ENCODE peak calls at places on chromosome 12, in four cellular contexts. One of them, this sample, is unnamed.

GRCh38 chr12:80190001-80190400 is 90.7 kb downstream of the OTOGL start:
- DNase-seq in IMR-90: peak; percentile 21
- DNase-seq in esophagus squamous epithelium: no peak
- DNase-seq in heart left ventricle: no peak
- DNase-seq in this sample: no peak

GRCh38 chr12:48334807-48335206 is 15.9 kb downstream of the ZNF641 start:
- DNase-seq in IMR-90: no peak
- DNase-seq in esophagus squamous epithelium: no peak
- DNase-seq in heart left ventricle: no peak
- DNase-seq in this sample: no peak

GRCh38 chr12:117236456-117237001 is 46.3 kb upstream of the FBXO21 start:
- DNase-seq in IMR-90: peak; percentile 17
- DNase-seq in esophagus squamous epithelium: no peak
- DNase-seq in heart left ventricle: peak; percentile 63
- DNase-seq in this sample: peak; percentile 86

GRCh38 chr12:51871918-51872688 is 15.8 kb upstream of the ANKRD33 start:
- DNase-seq in IMR-90: no peak
- DNase-seq in esophagus squamous epithelium: no peak
- DNase-seq in heart left ventricle: no peak
- DNase-seq in this sample: no peak

GRCh38 chr12:116765271-116765670 is 27.2 kb downstream of the RNFT2 start:
- DNase-seq in IMR-90: no peak
- DNase-seq in esophagus squamous epithelium: no peak
- DNase-seq in heart left ventricle: no peak
- DNase-seq in this sample: no peak

GRCh38 chr12:262817-263216 is at the start of gene SLC6A13:
- DNase-seq in IMR-90: no peak
- DNase-seq in esophagus squamous epithelium: no peak
- DNase-seq in heart left ventricle: no peak
- DNase-seq in this sample: peak; percentile 9

GRCh38 chr12:49909826-49910225 is 6.1 kb upstream of the FAIM2 start:
- DNase-seq in IMR-90: peak; percentile 69
- DNase-seq in esophagus squamous epithelium: no peak
- DNase-seq in heart left ventricle: no peak
- DNase-seq in this sample: peak; percentile 49

GRCh38 chr12:116544656-116545055 is 14.5 kb upstream of the MAP1LC3B2 start:
- DNase-seq in IMR-90: no peak
- DNase-seq in esophagus squamous epithelium: no peak
- DNase-seq in heart left ventricle: no peak
- DNase-seq in this sample: no peak

GRCh38 chr12:25796523-25797000 is 161.9 kb upstream of the RASSF8 start:
- DNase-seq in IMR-90: peak; percentile 67
- DNase-seq in esophagus squamous epithelium: no peak
- DNase-seq in heart left ventricle: no peak
- DNase-seq in this sample: no peak

GRCh38 chr12:13345722-13346121 is 149.2 kb downstream of the EMP1 start:
- DNase-seq in IMR-90: no peak
- DNase-seq in esophagus squamous epithelium: no peak
- DNase-seq in heart left ventricle: no peak
- DNase-seq in this sample: no peak

GRCh38 chr12:68271346-68271745 is 17.9 kb upstream of the IL22 start:
- DNase-seq in IMR-90: peak; percentile 94
- DNase-seq in esophagus squamous epithelium: no peak
- DNase-seq in heart left ventricle: no peak
- DNase-seq in this sample: no peak

GRCh38 chr12:76318773-76319594 is 29.2 kb downstream of the BBS10 start:
- DNase-seq in IMR-90: no peak
- DNase-seq in esophagus squamous epithelium: no peak
- DNase-seq in heart left ventricle: no peak
- DNase-seq in this sample: no peak

GRCh38 chr12:108939594-108939993 is 59.7 kb downstream of the DAO start:
- DNase-seq in IMR-90: peak; percentile 13
- DNase-seq in esophagus squamous epithelium: no peak
- DNase-seq in heart left ventricle: no peak
- DNase-seq in this sample: peak; percentile 4

GRCh38 chr12:21265932-21266331 is 68.8 kb downstream of the SLCO1A2 start:
- DNase-seq in IMR-90: no peak
- DNase-seq in esophagus squamous epithelium: no peak
- DNase-seq in heart left ventricle: no peak
- DNase-seq in this sample: no peak

GRCh38 chr12:128592345-128592744 is 231.4 kb downstream of the SLC15A4 start:
- DNase-seq in IMR-90: no peak
- DNase-seq in esophagus squamous epithelium: no peak
- DNase-seq in heart left ventricle: no peak
- DNase-seq in this sample: no peak

GRCh38 chr12:47852096-47852571 is 32.4 kb upstream of the HDAC7 start:
- DNase-seq in IMR-90: no peak
- DNase-seq in esophagus squamous epithelium: no peak
- DNase-seq in heart left ventricle: no peak
- DNase-seq in this sample: no peak

GRCh38 chr12:123223241-123223668 is 9.7 kb downstream of the MPHOSPH9 start:
- DNase-seq in IMR-90: no peak
- DNase-seq in esophagus squamous epithelium: no peak
- DNase-seq in heart left ventricle: no peak
- DNase-seq in this sample: no peak

GRCh38 chr12:4153343-4153892 is 120.1 kb upstream of the CCND2 start:
- DNase-seq in IMR-90: no peak
- DNase-seq in esophagus squamous epithelium: no peak
- DNase-seq in heart left ventricle: no peak
- DNase-seq in this sample: no peak

GRCh38 chr12:15728118-15728598 is 61.0 kb downstream of the EPS8 start:
- DNase-seq in IMR-90: peak; percentile 80
- DNase-seq in esophagus squamous epithelium: no peak
- DNase-seq in heart left ventricle: no peak
- DNase-seq in this sample: no peak

GRCh38 chr12:5503774-5504173 is 71.9 kb downstream of the NTF3 start:
- DNase-seq in IMR-90: no peak
- DNase-seq in esophagus squamous epithelium: no peak
- DNase-seq in heart left ventricle: no peak
- DNase-seq in this sample: no peak

GRCh38 chr12:131132118-131132892 is 178.6 kb downstream of the ADGRD1 start:
- DNase-seq in IMR-90: peak; percentile 1
- DNase-seq in esophagus squamous epithelium: no peak
- DNase-seq in heart left ventricle: peak; percentile 67
- DNase-seq in this sample: peak; percentile 83

GRCh38 chr12:129530517-129530916 is 373.3 kb downstream of the TMEM132D start:
- DNase-seq in IMR-90: no peak
- DNase-seq in esophagus squamous epithelium: no peak
- DNase-seq in heart left ventricle: no peak
- DNase-seq in this sample: no peak

GRCh38 chr12:25501565-25501964 is 51.5 kb downstream of the LMNTD1 start:
- DNase-seq in IMR-90: peak; percentile 33
- DNase-seq in esophagus squamous epithelium: no peak
- DNase-seq in heart left ventricle: no peak
- DNase-seq in this sample: no peak

GRCh38 chr12:89949457-89950195 is 241.0 kb upstream of the ATP2B1 start:
- DNase-seq in IMR-90: peak; percentile 64
- DNase-seq in esophagus squamous epithelium: no peak
- DNase-seq in heart left ventricle: no peak
- DNase-seq in this sample: no peak

GRCh38 chr12:129696952-129697351 is 206.9 kb downstream of the TMEM132D start:
- DNase-seq in IMR-90: no peak
- DNase-seq in esophagus squamous epithelium: no peak
- DNase-seq in heart left ventricle: no peak
- DNase-seq in this sample: no peak

GRCh38 chr12:52015393-52016081 is 8.8 kb downstream of the TAMALIN start:
- DNase-seq in IMR-90: no peak
- DNase-seq in esophagus squamous epithelium: no peak
- DNase-seq in heart left ventricle: no peak
- DNase-seq in this sample: no peak

GRCh38 chr12:105721051-105721825 is 390.7 kb downstream of the C12orf75 start:
- DNase-seq in IMR-90: no peak
- DNase-seq in esophagus squamous epithelium: no peak
- DNase-seq in heart left ventricle: no peak
- DNase-seq in this sample: no peak

GRCh38 chr12:132282950-132283771 is 46.2 kb downstream of the GALNT9 start:
- DNase-seq in IMR-90: no peak
- DNase-seq in esophagus squamous epithelium: no peak
- DNase-seq in heart left ventricle: no peak
- DNase-seq in this sample: no peak

GRCh38 chr12:130204441-130204840 is 42.2 kb downstream of the FZD10 start:
- DNase-seq in IMR-90: no peak
- DNase-seq in esophagus squamous epithelium: no peak
- DNase-seq in heart left ventricle: no peak
- DNase-seq in this sample: no peak

DNA sequence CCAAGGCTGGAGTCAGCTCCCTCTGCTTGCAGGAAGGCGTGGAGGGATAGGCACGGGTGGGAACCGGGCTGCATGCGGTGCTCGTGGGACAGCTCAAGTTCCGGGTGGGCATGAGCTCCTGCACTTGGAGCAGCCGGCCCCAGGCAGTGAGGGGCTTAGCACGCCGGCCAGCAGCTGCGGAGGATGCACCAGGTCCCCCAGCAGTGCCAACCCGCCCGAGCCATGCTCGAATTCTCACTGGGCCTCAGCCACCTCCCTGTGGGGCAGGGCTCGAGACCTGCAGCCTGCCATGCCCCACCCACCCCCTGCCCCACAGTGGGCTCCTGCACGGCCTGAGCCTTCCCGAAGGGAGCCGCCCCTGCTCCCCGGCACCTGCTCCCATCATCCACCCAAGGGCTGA is 1501.8 kb downstream of the AACS start:
- DNase-seq in IMR-90: no peak
- DNase-seq in esophagus squamous epithelium: no peak
- DNase-seq in heart left ventricle: no peak
- DNase-seq in this sample: no peak
- H3K4me3 ChIP-seq in IMR-90: no peak overlapping the region
- H3K4me3 ChIP-seq in esophagus squamous epithelium: no peak overlapping the region
- H3K4me3 ChIP-seq in heart left ventricle: no peak overlapping the region
- H3K4me3 ChIP-seq in this sample: no peak overlapping the region

DNA sequence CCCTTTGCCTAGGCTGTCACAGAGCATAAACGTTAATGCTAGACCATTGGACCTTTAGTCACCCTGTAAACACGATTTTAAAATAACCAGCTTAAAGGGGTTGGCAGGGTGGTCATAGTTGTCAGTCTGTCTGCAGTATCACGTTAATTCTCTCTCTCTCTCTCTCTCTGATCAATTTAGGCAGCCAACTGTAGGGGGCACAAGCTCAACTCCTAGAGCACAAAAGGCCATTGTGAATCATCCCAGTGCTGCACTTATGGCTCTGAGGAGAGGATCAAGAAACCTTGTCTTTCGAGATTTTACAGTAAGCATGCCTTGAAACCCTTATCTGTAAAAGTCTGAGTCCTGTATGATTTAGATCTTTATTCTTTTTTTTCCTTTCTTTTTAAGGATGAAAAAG is 97.1 kb downstream of the SCAF11 start:
- DNase-seq in IMR-90: peak; percentile 16
- DNase-seq in esophagus squamous epithelium: no peak
- DNase-seq in heart left ventricle: no peak
- DNase-seq in this sample: peak; percentile 21
- H3K4me1 ChIP-seq in IMR-90: no peaks in the 10 kb centered on the region
- H3K4me1 ChIP-seq in esophagus squamous epithelium: no peaks in the 10 kb centered on the region
- H3K4me1 ChIP-seq in heart left ventricle: no peaks in the 10 kb centered on the region
- H3K4me1 ChIP-seq in this sample: peaks cover 1% of the 10 kb centered on the region

DNA sequence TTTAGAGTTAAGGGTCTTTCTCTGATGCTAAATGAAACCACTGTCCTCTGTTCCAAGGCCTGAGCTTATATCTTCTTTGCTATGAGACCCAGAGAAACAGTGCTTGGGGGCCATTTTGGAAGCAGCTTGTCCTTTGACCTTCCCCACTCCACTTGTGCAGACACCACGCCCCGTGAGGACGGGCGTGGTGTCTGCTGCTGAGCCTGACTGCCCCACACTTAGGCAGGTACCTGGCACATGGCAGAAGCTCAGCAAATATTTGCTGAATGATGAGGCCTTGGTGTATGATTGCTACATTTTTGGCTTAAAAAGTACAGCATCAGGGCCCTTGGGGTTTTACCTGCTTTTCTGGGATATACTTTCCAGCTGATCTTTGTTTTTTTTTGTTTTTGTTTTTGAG is 69.9 kb downstream of the RASSF3 start:
- DNase-seq in IMR-90: no peak
- DNase-seq in esophagus squamous epithelium: no peak
- DNase-seq in heart left ventricle: no peak
- DNase-seq in this sample: no peak
- H3K27ac ChIP-seq in IMR-90: no peak overlapping the region
- H3K27ac ChIP-seq in esophagus squamous epithelium: peak overlapping the region; percentile 59
- H3K27ac ChIP-seq in heart left ventricle: peak overlapping the region; percentile 81
- H3K27ac ChIP-seq in this sample: no peak overlapping the region

DNA sequence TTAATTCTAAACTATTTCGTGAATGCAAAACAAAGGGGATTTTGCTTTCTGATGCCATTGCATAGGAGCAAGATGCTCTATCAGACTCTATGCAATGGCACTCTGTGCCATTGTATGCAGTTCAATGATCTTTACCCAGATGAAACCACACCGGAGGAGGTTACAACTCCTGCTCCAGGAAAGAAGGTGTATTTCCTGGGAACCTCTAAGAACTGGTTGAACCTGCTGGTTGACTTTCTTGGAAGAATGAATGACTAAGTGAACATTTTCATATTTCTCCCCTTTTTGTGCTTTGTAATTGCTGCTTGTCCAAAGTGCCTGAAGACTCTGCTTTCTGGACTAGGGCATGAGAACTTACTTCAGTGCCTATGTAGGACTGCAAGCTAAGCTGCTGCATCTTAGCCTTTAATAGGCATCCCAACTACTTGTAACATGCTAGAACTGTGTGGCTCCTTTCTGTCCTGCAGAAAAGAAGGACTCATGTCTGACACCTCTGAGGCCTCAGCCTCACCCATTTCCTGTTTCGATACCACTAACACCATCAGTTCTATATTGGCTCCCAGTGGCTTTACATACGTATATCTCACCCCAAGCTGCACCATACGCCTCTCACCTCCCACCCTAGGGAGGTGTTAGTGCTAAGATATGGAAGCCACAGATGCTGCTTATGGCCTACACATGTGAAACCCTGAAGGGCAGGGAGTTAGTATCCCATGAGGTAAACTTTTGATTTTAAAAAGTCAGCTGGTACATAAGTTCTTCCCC is 193.5 kb upstream of the CNOT2 start:
- DNase-seq in IMR-90: no peak
- DNase-seq in esophagus squamous epithelium: no peak
- DNase-seq in heart left ventricle: no peak
- DNase-seq in this sample: no peak
- H3K4me3 ChIP-seq in IMR-90: no peak overlapping the region
- H3K4me3 ChIP-seq in esophagus squamous epithelium: no peak overlapping the region
- H3K4me3 ChIP-seq in heart left ventricle: no peak overlapping the region
- H3K4me3 ChIP-seq in this sample: no peak overlapping the region

GRCh38 chr12:53501615-53502181 is 615 bp downstream of the TARBP2 start:
- DNase-seq in IMR-90: no peak
- DNase-seq in esophagus squamous epithelium: no peak
- DNase-seq in heart left ventricle: no peak
- DNase-seq in this sample: no peak
- H3K4me1 ChIP-seq in IMR-90: peaks cover 11% of the 10 kb centered on the region
- H3K4me1 ChIP-seq in esophagus squamous epithelium: peaks cover 66% of the 10 kb centered on the region
- H3K4me1 ChIP-seq in heart left ventricle: peaks cover 45% of the 10 kb centered on the region
- H3K4me1 ChIP-seq in this sample: peaks cover 23% of the 10 kb centered on the region

This sample was measured in neuronal stem cell.